ENCODE peak calls at places on chromosomes 13 and 19, in four cellular contexts. B is A673, U is upper lobe of right lung, S is PC-3. Q is an unnamed sample.

GRCh38 chr19:403221-404036 is 5.5 kb downstream of the C2CD4C start:
- DNase-seq in B (no peak), U (peak), S (no peak), Q (peak)

GRCh38 chr13:112027250-112027649 is 39.7 kb upstream of the SOX1 start:
- DNase-seq in B (no peak), S (no peak), U (no peak), Q (no peak)

GRCh38 chr13:96678801-96679200 is 315.5 kb downstream of the OXGR1 start:
- DNase-seq in S (no peak), B (no peak), U (no peak), Q (no peak)

GRCh38 chr13:110398564-110399507 is 91.8 kb downstream of the COL4A2 start:
- DNase-seq in U (no peak), B (no peak), S (no peak), Q (no peak)

GRCh38 chr13:96822900-96823299 is 171.4 kb downstream of the OXGR1 start:
- DNase-seq in S (peak), B (peak), U (no peak), Q (no peak)

GRCh38 chr13:113564331-113565023 is 20.1 kb upstream of the TFDP1 start:
- DNase-seq in B (no peak), U (peak), S (no peak), Q (peak)

GRCh38 chr19:14715841-14716240 is 26.0 kb downstream of the ZNF333 start:
- DNase-seq in U (no peak), B (no peak), S (no peak), Q (no peak)

GRCh38 chr13:66414196-66414800 is 815.8 kb downstream of the PCDH9 start:
- DNase-seq in U (no peak), B (no peak), S (peak), Q (no peak)

GRCh38 chr13:75135325-75135825 is 346.6 kb downstream of the TBC1D4 start:
- DNase-seq in U (no peak), B (peak), S (peak), Q (no peak)

GRCh38 chr19:31517466-31518180 is 168.4 kb upstream of the TSHZ3 start:
- DNase-seq in S (no peak), U (no peak), B (no peak), Q (no peak)

GRCh38 chr13:25977216-25977615 is 74.6 kb downstream of the SHISA2 start:
- DNase-seq in S (no peak), U (no peak), B (peak), Q (no peak)

GRCh38 chr19:28428644-28429348 is 784.2 kb downstream of the UQCRFS1 start:
- DNase-seq in B (no peak), S (no peak), U (no peak), Q (no peak)

GRCh38 chr13:29131881-29132668 is 311.9 kb downstream of the MTUS2 start:
- DNase-seq in U (no peak), S (no peak), B (no peak), Q (no peak)

GRCh38 chr13:25939961-25940687 is 111.7 kb downstream of the SHISA2 start:
- DNase-seq in U (no peak), B (no peak), S (no peak), Q (no peak)

GRCh38 chr13:59771272-59771671 is 392.5 kb downstream of the DIAPH3 start:
- DNase-seq in B (peak), U (no peak), S (peak), Q (no peak)

GRCh38 chr19:16945364-16945714 is 56.5 kb downstream of the F2RL3 start:
- DNase-seq in S (no peak), U (no peak), B (no peak), Q (peak)

GRCh38 chr13:50129065-50129922 is 114.0 kb downstream of the KCNRG start:
- DNase-seq in B (no peak), S (no peak), U (no peak), Q (peak)

GRCh38 chr13:50128406-50129048 is 113.3 kb downstream of the KCNRG start:
- DNase-seq in U (no peak), S (no peak), B (no peak), Q (peak)

GRCh38 chr13:50129923-50130685 is 114.9 kb downstream of the KCNRG start:
- DNase-seq in U (peak), S (peak), B (peak), Q (peak)

GRCh38 chr13:50131998-50132936 is 117.0 kb downstream of the KCNRG start:
- DNase-seq in U (no peak), B (no peak), S (no peak), Q (no peak)

DNA sequence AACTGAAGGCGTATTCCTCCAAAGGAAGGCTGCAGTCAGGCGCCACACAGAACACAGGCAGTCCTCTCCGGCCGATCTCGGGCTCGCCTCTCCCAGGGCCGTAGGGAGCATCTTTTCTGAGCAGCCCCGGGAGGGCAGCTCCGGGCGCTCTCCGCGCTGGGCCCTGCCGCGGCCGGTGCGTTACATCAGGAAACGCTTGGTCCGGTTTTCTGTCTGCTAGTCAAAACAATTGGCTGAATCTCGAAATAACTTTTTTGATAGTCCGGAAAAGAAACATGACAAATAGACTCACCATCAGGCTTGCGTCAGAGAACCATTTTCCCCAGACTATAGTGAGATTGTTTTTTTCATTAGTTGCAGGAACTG is 115.4 kb downstream of the KCNRG start:
- DNase-seq in B (no peak), U (no peak), S (peak), Q (peak)
- H3K27ac ChIP-seq in B (peak), U (peak), S (no peak), Q (peak)

DNA sequence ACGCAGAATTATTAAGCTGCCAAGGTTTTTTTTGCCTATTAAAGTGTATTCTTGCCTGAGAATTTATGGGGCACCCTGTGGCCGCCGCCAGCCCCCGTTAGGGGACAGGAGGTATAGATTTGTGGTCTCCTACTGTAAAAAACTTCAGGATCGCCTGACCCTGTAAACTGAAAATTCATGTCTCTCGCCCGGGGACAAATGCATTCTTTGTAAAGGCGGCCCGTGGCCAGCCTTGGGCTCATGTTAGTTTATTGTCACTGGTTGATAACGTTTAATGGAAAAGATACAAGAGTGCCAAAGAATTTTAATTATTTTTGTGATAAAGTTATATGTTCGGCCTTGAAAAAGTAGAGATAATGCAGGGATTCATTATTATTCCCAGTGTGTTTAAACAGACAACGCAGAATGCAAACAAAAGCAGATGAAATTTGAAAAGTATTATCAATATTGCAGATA is 141.7 kb downstream of the URI1 start:
- DNase-seq in B (no peak), U (peak), S (no peak), Q (peak)
- H3K4me3 ChIP-seq in B (no peak), U (no peak), S (no peak), Q (no peak)

GRCh38 chr19:35124098-35125060 is 8.8 kb downstream of the FXYD3 start:
- DNase-seq in S (peak), U (peak), B (peak), Q (peak)

GRCh38 chr19:35125746-35126623 is 8.9 kb downstream of the LGI4 start:
- DNase-seq in S (no peak), U (no peak), B (no peak), Q (no peak)

GRCh38 chr19:35122687-35123551 is 7.3 kb downstream of the FXYD3 start:
- DNase-seq in U (no peak), S (no peak), B (no peak), Q (peak)

GRCh38 chr19:35125270-35125717 is 9.6 kb downstream of the LGI4 start:
- DNase-seq in U (no peak), B (no peak), S (no peak), Q (peak)

DNA sequence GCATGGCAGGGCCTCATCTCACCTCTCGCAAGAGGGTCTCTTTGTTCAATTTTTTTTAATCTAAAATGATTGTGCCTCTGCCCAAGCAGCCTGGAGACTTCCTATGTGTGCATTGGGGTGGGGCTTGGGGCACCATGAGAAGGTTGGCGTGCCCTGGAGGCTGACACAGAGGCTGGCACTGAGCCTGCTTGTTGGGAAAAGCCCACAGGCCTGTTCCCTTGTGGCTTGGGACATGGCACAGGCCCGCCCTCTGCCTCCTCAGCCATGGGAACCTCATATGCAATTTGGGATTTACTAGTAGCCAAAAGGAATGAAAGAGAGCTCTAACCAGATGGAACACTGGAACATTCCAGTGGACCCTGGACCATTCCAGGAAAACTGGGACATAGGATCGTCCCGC is 8.0 kb downstream of the FXYD3 start:
- DNase-seq in U (no peak), B (no peak), S (peak), Q (peak)
- H3K27ac ChIP-seq in U (peak), B (no peak), S (peak), Q (no peak)

GRCh38 chr19:38977445-38978314 is 2.1 kb upstream of the FBXO17 start:
- DNase-seq in B (no peak), S (no peak), U (no peak), Q (no peak)
- H3K4me3 ChIP-seq in B (no peak), S (no peak), U (no peak), Q (no peak)

GRCh38 chr19:44737238-44738160 is 11.0 kb upstream of the BCL3 start:
- DNase-seq in S (no peak), B (no peak), U (no peak), Q (no peak)
- H3K27ac ChIP-seq in S (no peak), B (peak), U (no peak), Q (no peak)

Q was measured in kidney.